ENCODE peak calls at places on chromosomes 2 and 18, in eight cellular contexts. G, T, Q, P, Z, L, K and U are unnamed samples.
A peak's percentile ranks its signal among the peaks of the same experiment; 100 is the strongest.

GRCh38 chr18:2536493-2536892 is 34.8 kb downstream of the METTL4 start:
- DNase-seq in K (no peak), Q (no peak), L (no peak), G (no peak), T (no peak), P (no peak), Z (no peak), U (no peak)

GRCh38 chr2:73494031-73494430 is 108.4 kb downstream of the ALMS1 start:
- DNase-seq in K (peak; percentile 24), L (no peak), Q (no peak), Z (no peak), G (no peak), T (no peak), P (no peak), U (no peak)

GRCh38 chr2:145777297-145777696 is 1257.4 kb upstream of the ZEB2 start:
- DNase-seq in T (no peak), P (no peak), L (no peak), K (peak; percentile 50), G (no peak), Z (no peak), Q (no peak), U (no peak)

GRCh38 chr2:108806362-108806761 is 19.8 kb downstream of the CCDC138 start:
- DNase-seq in T (no peak), L (no peak), P (no peak), Z (no peak), K (no peak), Q (no peak), G (no peak), U (no peak)

GRCh38 chr2:30276455-30276911 is 45.1 kb downstream of the LBH start:
- DNase-seq in G (no peak), Q (no peak), K (peak; percentile 65), P (no peak), T (no peak), L (no peak), Z (no peak), U (no peak)

GRCh38 chr2:70513751-70514150 is 39.9 kb downstream of the TGFA start:
- DNase-seq in Q (no peak), L (no peak), Z (no peak), K (no peak), T (no peak), P (no peak), G (no peak), U (no peak)

GRCh38 chr2:65395621-65396347 is 36.6 kb downstream of the SPRED2 start:
- DNase-seq in Z (no peak), Q (no peak), G (no peak), K (no peak), T (no peak), P (no peak), L (no peak), U (no peak)

GRCh38 chr2:45169339-45170190 is 160.3 kb upstream of the SIX2 start:
- DNase-seq in Z (peak; percentile 80), L (no peak), Q (peak; percentile 64), G (no peak), K (peak; percentile 58), T (peak; percentile 45), P (no peak), U (no peak)

GRCh38 chr2:120434487-120434886 is 88.6 kb downstream of the INHBB start:
- DNase-seq in L (no peak), P (no peak), K (peak; percentile 76), T (no peak), Z (peak; percentile 67), Q (peak; percentile 22), G (no peak), U (no peak)

GRCh38 chr2:201628545-201628944 is 14.8 kb downstream of the TMEM237 start:
- DNase-seq in Q (no peak), P (no peak), K (peak; percentile 72), G (no peak), Z (no peak), T (no peak), L (no peak), U (no peak)

GRCh38 chr2:121200419-121201315 is 84.3 kb downstream of the TFCP2L1 start:
- DNase-seq in Z (no peak), L (no peak), K (no peak), P (no peak), Q (no peak), T (no peak), G (no peak), U (no peak)

GRCh38 chr2:130806370-130806769 is 30.3 kb upstream of the ARHGEF4 start:
- DNase-seq in T (no peak), L (no peak), P (no peak), G (no peak), K (no peak), Q (no peak), Z (no peak), U (no peak)

GRCh38 chr18:11665587-11665986 is 23.5 kb upstream of the GNAL start:
- DNase-seq in G (no peak), Z (no peak), Q (no peak), K (no peak), T (no peak), L (no peak), P (peak; percentile 13), U (no peak)

GRCh38 chr2:46179037-46179621 is 118.1 kb upstream of the EPAS1 start:
- DNase-seq in Q (no peak), K (peak; percentile 97), L (peak; percentile 42), P (no peak), G (peak; percentile 16), Z (no peak), T (peak; percentile 59), U (no peak)

GRCh38 chr2:141313972-141314371 is 816.8 kb downstream of the LRP1B start:
- DNase-seq in T (no peak), L (no peak), Z (no peak), K (no peak), G (no peak), Q (no peak), P (no peak), U (no peak)

GRCh38 chr2:222854773-222855700 is 5.8 kb upstream of the ACSL3 start:
- DNase-seq in K (no peak), G (no peak), Z (no peak), P (no peak), Q (no peak), T (no peak), L (no peak), U (no peak)

GRCh38 chr2:230343747-230344146 is 16.8 kb downstream of the SP140L start:
- DNase-seq in T (no peak), K (peak; percentile 30), Q (no peak), L (no peak), P (no peak), G (no peak), Z (no peak), U (no peak)

GRCh38 chr2:236642584-236643291 is 73.1 kb downstream of the ACKR3 start:
- DNase-seq in G (no peak), Z (no peak), P (peak; percentile 73), K (peak; percentile 99), T (peak; percentile 89), Q (peak; percentile 52), L (peak; percentile 91), U (no peak)

DNA sequence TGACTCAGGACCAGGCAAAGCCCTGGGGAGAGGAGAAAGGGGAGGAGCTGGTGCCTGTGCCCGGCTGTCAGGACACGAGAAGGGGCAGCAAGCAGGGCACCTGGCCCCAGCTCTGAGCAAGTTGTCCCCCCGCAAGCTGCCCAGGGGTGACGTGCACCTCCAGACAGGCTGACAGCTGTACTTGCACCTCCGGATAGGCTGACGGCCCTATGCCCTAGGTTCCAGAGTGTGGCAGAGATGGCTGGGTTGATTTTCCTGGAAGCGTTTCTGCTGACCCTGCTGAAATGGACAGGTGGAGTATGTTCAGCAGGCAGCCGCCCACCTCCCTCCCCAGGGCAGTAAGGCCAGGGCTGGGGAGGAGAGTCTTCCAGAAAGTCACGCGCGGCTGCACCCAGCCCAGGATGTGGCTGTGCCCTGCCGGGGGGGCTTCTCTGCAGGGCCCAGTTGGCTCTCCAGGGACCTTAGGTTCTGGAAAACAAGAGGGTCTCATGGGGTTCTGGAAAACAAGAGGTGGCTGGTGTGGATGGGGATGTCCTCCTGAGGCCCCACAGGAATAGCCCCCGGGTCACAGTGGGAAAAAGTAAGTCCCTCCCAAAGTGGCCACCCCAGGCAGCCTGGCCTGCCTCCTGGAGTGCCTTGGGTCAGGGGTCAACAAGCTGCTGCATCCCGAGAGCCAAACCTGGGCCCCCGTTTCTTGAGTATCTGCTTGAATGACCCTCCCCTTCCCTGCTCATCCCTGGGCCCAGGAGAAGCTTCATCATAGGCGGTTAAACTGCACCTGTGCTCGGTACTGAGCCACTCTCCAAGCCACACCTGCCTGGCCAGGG is 71.4 kb upstream of the OTOS start:
- DNase-seq in L (no peak), Q (no peak), K (no peak), G (no peak), Z (no peak), T (no peak), P (no peak), U (no peak)
- H3K27ac ChIP-seq in L (no peak overlapping the region), Q (no peak overlapping the region), K (no peak overlapping the region), G (no peak overlapping the region), Z (no peak overlapping the region), T (no peak overlapping the region), P (no peak overlapping the region), U (no peak overlapping the region)

GRCh38 chr18:8830067-8831060 is 125.0 kb downstream of the MTCL1 start:
- DNase-seq in L (no peak), K (no peak), T (no peak), Q (no peak), Z (no peak), P (no peak), G (no peak), U (no peak)
- H3K27ac ChIP-seq in L (no peak overlapping the region), K (no peak overlapping the region), T (no peak overlapping the region), Q (no peak overlapping the region), Z (no peak overlapping the region), P (no peak overlapping the region), G (no peak overlapping the region), U (no peak overlapping the region)

DNA sequence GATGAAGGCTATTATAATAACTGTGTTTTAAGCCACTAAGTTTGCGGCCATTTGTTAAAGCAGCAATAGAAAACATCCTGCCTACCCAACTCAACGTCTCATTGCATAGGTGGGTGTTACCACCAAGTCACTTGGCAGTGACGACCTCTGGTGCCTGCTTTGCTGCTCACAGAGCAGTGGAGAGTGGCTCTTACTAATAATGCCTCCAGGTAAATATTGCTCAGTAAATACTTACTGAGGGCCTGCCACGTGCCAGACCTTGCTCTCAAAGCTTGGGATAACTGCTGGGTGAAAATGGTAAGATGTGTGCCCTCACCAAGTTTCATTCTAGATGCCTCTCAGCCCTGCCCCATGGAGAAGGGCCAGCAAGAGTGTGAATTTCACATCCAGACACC is 27.7 kb downstream of the ITGA6 start:
- DNase-seq in K (no peak), G (no peak), Z (no peak), T (no peak), L (no peak), Q (no peak), P (peak; percentile 36), U (no peak)
- H3K27ac ChIP-seq in K (no peak overlapping the region), G (no peak overlapping the region), Z (no peak overlapping the region), T (no peak overlapping the region), L (no peak overlapping the region), Q (no peak overlapping the region), P (peak overlapping the region; percentile 17), U (peak overlapping the region; percentile 98)

GRCh38 chr2:101026923-101027469 is 24.9 kb downstream of the RPL31 start:
- DNase-seq in Z (no peak), P (no peak), L (no peak), K (no peak), G (no peak), Q (no peak), T (no peak), U (no peak)
- H3K27ac ChIP-seq in Z (no peak overlapping the region), P (no peak overlapping the region), L (no peak overlapping the region), K (no peak overlapping the region), G (no peak overlapping the region), Q (no peak overlapping the region), T (no peak overlapping the region), U (no peak overlapping the region)

DNA sequence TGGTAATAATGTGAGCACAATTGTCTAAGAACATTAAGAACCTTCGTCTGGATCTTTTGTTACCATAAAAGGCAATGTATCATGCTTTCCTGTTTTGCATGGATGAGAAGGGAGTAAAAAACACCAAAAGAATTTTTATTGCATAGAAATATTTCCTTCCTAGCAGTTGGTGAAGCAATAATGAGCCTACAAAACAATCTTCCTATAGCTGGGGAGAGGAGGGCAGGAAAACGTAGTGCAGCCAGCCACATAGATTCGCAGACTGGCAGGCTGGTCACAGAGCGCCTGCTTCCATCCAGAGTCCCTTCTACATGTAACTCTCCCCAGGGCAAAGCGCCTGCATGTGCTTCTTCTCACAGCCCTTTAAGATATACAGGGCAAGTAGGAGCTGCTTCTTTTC is 190.4 kb downstream of the BABAM2 start:
- DNase-seq in L (no peak), K (peak; percentile 53), P (no peak), Z (no peak), T (no peak), Q (no peak), G (no peak), U (no peak)
- H3K27ac ChIP-seq in L (no peak overlapping the region), K (peak overlapping the region; percentile 24), P (no peak overlapping the region), Z (no peak overlapping the region), T (no peak overlapping the region), Q (no peak overlapping the region), G (no peak overlapping the region), U (peak overlapping the region; percentile 73)